ENCODE peak calls at places on chromosomes 4 and X, in six cellular contexts. D is brain microvascular endothelial cell, S is lower leg skin, I is PC-9, Z is BE2C, N is BJ. C is an unnamed sample.

GRCh38 chr4:186832906-186833305 is 109.2 kb upstream of the FAT1 start:
- DNase-seq in D (peak), S (no peak), I (no peak), Z (no peak), N (no peak), C (no peak)

GRCh38 chrX:55924574-55924973 is 207.0 kb downstream of the RRAGB start:
- DNase-seq in D (no peak), S (no peak), I (no peak), Z (no peak), N (no peak), C (no peak)

GRCh38 chrX:133606990-133607389 is 191.7 kb upstream of the GPC4 start:
- DNase-seq in D (no peak), S (no peak), I (no peak), Z (no peak), N (no peak), C (no peak)

GRCh38 chr4:72525938-72526337 is 43.1 kb downstream of the ADAMTS3 start:
- DNase-seq in D (peak), S (no peak), I (no peak), Z (peak), N (peak), C (no peak)

GRCh38 chr4:80407246-80407645 is 71.7 kb downstream of the CFAP299 start:
- DNase-seq in D (peak), S (no peak), I (no peak), Z (no peak), N (peak), C (no peak)

GRCh38 chrX:63349307-63349706 is 1.8 kb downstream of the SPIN4 start:
- DNase-seq in D (no peak), S (no peak), I (no peak), Z (no peak), N (no peak), C (no peak)

GRCh38 chrX:54358424-54359211 is 772 bp upstream of the WNK3 start:
- DNase-seq in D (peak), S (no peak), I (no peak), Z (peak), N (no peak), C (peak)

GRCh38 chr4:80732010-80732409 is 298.5 kb upstream of the BMP3 start:
- DNase-seq in D (no peak), S (no peak), I (no peak), Z (no peak), N (no peak), C (no peak)

GRCh38 chr4:112060212-112060611 is 85.0 kb upstream of the FAM241A start:
- DNase-seq in D (peak), S (no peak), I (peak), Z (no peak), N (no peak), C (no peak)

GRCh38 chrX:19440713-19441112 is 74.6 kb downstream of the MAP3K15 start:
- DNase-seq in D (peak), S (no peak), I (no peak), Z (no peak), N (no peak), C (no peak)

GRCh38 chr4:6606465-6607235 is 31.7 kb downstream of the MAN2B2 start:
- DNase-seq in D (no peak), S (no peak), I (no peak), Z (no peak), N (no peak), C (no peak)

GRCh38 chr4:6610856-6611430 is 29.5 kb upstream of the MRFAP1 start:
- DNase-seq in D (no peak), S (no peak), I (no peak), Z (no peak), N (no peak), C (no peak)

GRCh38 chr4:6609415-6610079 is 30.9 kb upstream of the MRFAP1 start:
- DNase-seq in D (no peak), S (no peak), I (no peak), Z (no peak), N (no peak), C (no peak)

GRCh38 chr4:6607368-6608050 is 32.5 kb downstream of the MAN2B2 start:
- DNase-seq in D (no peak), S (no peak), I (no peak), Z (no peak), N (no peak), C (no peak)

DNA sequence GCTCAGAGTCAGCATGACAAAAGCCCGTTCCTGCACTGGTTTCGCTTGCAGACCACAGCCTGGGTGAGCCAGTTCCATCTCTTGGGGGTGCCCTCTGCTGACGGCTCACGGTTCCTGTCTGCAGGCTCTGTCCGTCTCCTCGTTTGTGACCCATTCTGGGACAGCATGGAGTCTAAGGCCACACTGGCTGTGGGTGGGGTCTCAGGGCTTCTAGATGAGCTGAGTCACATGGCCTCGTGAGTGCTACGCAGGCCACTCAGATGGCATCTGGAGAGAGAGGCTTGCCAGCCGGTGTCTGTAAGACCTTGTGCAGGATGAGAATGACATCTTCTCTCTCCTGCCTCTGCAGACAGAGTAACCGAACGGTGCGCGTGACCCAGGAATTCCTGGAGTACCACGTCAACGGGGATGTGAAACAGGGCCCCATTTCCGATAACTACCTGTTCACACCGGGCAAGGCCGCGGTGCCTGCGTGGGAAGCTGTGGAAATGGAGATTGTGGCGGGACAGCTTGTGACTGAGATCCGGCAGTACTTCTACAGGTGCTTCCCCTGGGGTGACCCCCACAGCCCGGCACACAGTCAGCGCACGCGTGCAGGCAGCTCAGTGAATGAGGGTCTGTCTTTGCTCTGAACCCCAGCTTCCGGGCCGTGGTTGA is 31.6 kb upstream of the MRFAP1 start:
- DNase-seq in D (peak), S (no peak), I (no peak), Z (peak), N (no peak), C (peak)
- TF ChIP-seq CTCF in D (peak), S (no peak), I (no peak), Z (peak), N (no peak), C (no peak)

DNA sequence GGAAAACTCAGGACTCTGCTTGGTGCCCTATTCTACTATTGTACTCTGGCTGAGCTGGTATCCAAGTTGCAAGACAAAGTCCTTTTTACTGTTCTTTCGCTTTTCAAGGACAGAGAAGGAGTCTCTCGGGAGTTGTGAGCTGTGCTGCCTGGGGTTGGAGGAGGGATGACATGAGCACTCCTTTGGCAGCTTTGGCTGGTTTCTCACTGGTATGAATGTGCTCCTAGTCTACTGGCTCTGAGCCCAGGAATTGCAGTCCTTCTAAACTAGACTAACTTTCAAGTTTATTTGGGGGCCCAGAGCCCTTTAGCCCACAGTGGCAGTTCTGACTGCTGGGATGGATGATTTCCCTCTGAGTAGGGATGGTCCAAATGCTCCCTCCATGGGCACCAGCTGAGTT is 997.1 kb downstream of the RAB28 start:
- DNase-seq in D (no peak), S (no peak), I (no peak), Z (no peak), N (no peak), C (no peak)
- TF ChIP-seq CTCF in D (no peak), S (no peak), I (no peak), Z (no peak), N (no peak), C (no peak)

GRCh38 chrX:116290359-116290758 is 119.8 kb downstream of the AGTR2 start:
- DNase-seq in D (no peak), S (no peak), I (no peak), Z (no peak), N (no peak), C (no peak)

GRCh38 chrX:116284383-116284782 is 113.8 kb downstream of the AGTR2 start:
- DNase-seq in D (no peak), S (no peak), I (peak), Z (no peak), N (no peak), C (no peak)

GRCh38 chrX:116285506-116285905 is 115.0 kb downstream of the AGTR2 start:
- DNase-seq in D (peak), S (no peak), I (no peak), Z (no peak), N (no peak), C (no peak)

GRCh38 chrX:116292183-116292582 is 121.6 kb downstream of the AGTR2 start:
- DNase-seq in D (no peak), S (no peak), I (no peak), Z (no peak), N (no peak), C (no peak)

GRCh38 chrX:116289592-116289991 is 119.0 kb downstream of the AGTR2 start:
- DNase-seq in D (no peak), S (no peak), I (no peak), Z (no peak), N (no peak), C (no peak)
- TF ChIP-seq CTCF in D (no peak), S (no peak), I (no peak), Z (no peak), N (no peak), C (no peak)

DNA sequence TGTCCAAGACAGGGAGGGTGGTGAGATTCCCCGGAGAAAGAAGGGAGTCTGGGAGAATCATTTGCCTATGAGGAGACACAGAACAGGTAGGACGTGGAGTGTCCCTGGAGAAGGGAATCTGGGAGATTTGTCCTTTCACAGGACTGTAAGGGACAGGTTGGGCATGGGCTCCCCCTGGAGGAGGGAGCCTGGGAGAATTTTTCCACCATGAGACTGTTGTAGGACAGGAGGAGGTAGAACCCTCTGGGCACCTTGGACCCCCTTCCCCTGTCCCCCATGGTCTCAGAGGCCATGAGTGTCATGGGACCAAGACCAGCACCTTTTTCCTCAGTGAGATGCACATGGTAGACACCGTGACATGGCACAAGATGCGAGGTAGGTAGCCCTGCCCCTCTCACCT is 2.8 kb downstream of the PORCN start:
- DNase-seq in D (no peak), S (no peak), I (no peak), Z (no peak), N (no peak), C (no peak)
- TF ChIP-seq CTCF in D (peak), S (no peak), I (peak), Z (peak), N (peak), C (no peak)

GRCh38 chr4:126897038-126897437 is 735.7 kb upstream of the INTU start:
- DNase-seq in D (no peak), S (no peak), I (no peak), Z (no peak), N (no peak), C (no peak)

GRCh38 chr4:126895988-126896570 is 736.7 kb upstream of the INTU start:
- DNase-seq in D (no peak), S (no peak), I (no peak), Z (no peak), N (no peak), C (no peak)

GRCh38 chr4:126898815-126899214 is 733.9 kb upstream of the INTU start:
- DNase-seq in D (no peak), S (no peak), I (no peak), Z (no peak), N (no peak), C (no peak)

GRCh38 chr4:126894963-126895362 is 737.8 kb upstream of the INTU start:
- DNase-seq in D (no peak), S (no peak), I (no peak), Z (no peak), N (no peak), C (no peak)

DNA sequence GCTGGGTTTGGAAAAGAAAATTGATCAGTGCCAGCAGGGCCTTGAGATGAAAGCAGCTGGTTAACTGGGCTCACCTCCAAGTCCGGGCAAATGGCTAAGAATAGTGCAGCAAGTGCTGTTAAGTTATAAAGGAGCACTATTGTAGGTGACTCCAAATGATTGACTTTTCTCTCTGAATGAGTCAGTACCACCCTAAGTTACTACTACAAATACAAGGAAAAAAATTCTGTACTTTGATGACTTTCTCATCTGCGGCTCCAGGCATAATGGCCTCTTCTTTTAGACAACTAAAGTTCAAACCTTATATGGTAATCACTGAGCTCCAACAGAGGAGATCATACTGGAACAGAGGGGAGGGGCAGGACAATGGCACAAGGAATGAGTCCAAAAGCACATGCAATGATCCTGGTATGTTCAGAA is 733.4 kb upstream of the INTU start:
- DNase-seq in D (peak), S (no peak), I (no peak), Z (no peak), N (peak), C (no peak)
- TF ChIP-seq CTCF in D (no peak), S (no peak), I (no peak), Z (no peak), N (no peak), C (no peak)

C was measured in glutamatergic neuron.